ENCODE peak calls at places on chromosomes 11 and 22, in seven cellular contexts. R, Q, K, B, C, E and S are unnamed samples.

GRCh38 chr22:19990609-19991394 is 25.8 kb downstream of the ARVCF start:
- DNase-seq in R (no peak), Q (no peak), K (no peak), B (no peak), C (no peak), E (peak), S (no peak)

GRCh38 chr11:116678887-116679286 is 93.9 kb downstream of the BUD13 start:
- DNase-seq in R (no peak), Q (no peak), K (no peak), B (no peak), C (no peak), E (no peak), S (no peak)

GRCh38 chr11:134554861-134555260 is 142.8 kb upstream of the B3GAT1 start:
- DNase-seq in R (no peak), Q (no peak), K (no peak), B (no peak), C (peak), E (no peak), S (no peak)

GRCh38 chr22:21632237-21632895 is at the start of gene CCDC116:
- DNase-seq in R (peak), Q (peak), K (no peak), B (no peak), C (no peak), E (peak), S (peak)

GRCh38 chr22:46062232-46062615 is 85.3 kb upstream of the WNT7B start:
- DNase-seq in R (no peak), Q (no peak), K (no peak), B (no peak), C (peak), E (no peak), S (no peak)

GRCh38 chr11:35488117-35488516 is 37.3 kb downstream of the PAMR1 start:
- DNase-seq in R (no peak), Q (no peak), K (no peak), B (no peak), C (no peak), E (no peak), S (no peak)

GRCh38 chr22:24430431-24431308 is 3.3 kb downstream of the ADORA2A start:
- DNase-seq in R (no peak), Q (no peak), K (peak), B (no peak), C (no peak), E (no peak), S (no peak)

GRCh38 chr22:41929158-41929896 is 2.7 kb upstream of the TNFRSF13C start:
- DNase-seq in R (peak), Q (no peak), K (no peak), B (no peak), C (no peak), E (no peak), S (no peak)

GRCh38 chr11:74255741-74256369 is 55.6 kb downstream of the P4HA3 start:
- DNase-seq in R (peak), Q (peak), K (peak), B (peak), C (peak), E (no peak), S (peak)

GRCh38 chr11:23021287-23021863 is 161.1 kb upstream of the CCDC179 start:
- DNase-seq in R (no peak), Q (peak), K (no peak), B (no peak), C (no peak), E (no peak), S (peak)

GRCh38 chr22:46830001-46830715 is 67.7 kb downstream of the TBC1D22A start:
- DNase-seq in R (no peak), Q (no peak), K (peak), B (no peak), C (no peak), E (peak), S (peak)

GRCh38 chr22:32729368-32729767 is 72.1 kb upstream of the TIMP3 start:
- DNase-seq in R (no peak), Q (no peak), K (no peak), B (no peak), C (no peak), E (no peak), S (no peak)

GRCh38 chr11:12482839-12483238 is 105.5 kb downstream of the PARVA start:
- DNase-seq in R (peak), Q (no peak), K (no peak), B (no peak), C (no peak), E (no peak), S (no peak)

GRCh38 chr11:10366568-10367331 is 61.9 kb downstream of the ADM start:
- DNase-seq in R (peak), Q (peak), K (peak), B (peak), C (peak), E (peak), S (peak)

GRCh38 chr22:28711820-28712777 is 29.5 kb downstream of the CHEK2 start:
- DNase-seq in R (no peak), Q (no peak), K (no peak), B (no peak), C (no peak), E (no peak), S (no peak)

GRCh38 chr11:126646701-126647209 is 291.3 kb downstream of the ST3GAL4 start:
- DNase-seq in R (no peak), Q (no peak), K (no peak), B (no peak), C (no peak), E (no peak), S (no peak)

GRCh38 chr11:18027475-18027874 is 14.6 kb upstream of the SERGEF start:
- DNase-seq in R (no peak), Q (no peak), K (no peak), B (no peak), C (no peak), E (no peak), S (no peak)

GRCh38 chr11:61974766-61975631 is 7.6 kb upstream of the FTH1 start:
- DNase-seq in R (peak), Q (no peak), K (no peak), B (no peak), C (no peak), E (no peak), S (peak)

GRCh38 chr11:66881436-66881835 is 24.6 kb downstream of the LRFN4 start:
- DNase-seq in R (no peak), Q (no peak), K (no peak), B (no peak), C (no peak), E (peak), S (no peak)

GRCh38 chr22:46443850-46444389 is 93.5 kb downstream of the CELSR1 start:
- DNase-seq in R (peak), Q (peak), K (no peak), B (no peak), C (no peak), E (no peak), S (peak)

GRCh38 chr11:108958446-108959123 is 293.7 kb downstream of the DDX10 start:
- DNase-seq in R (no peak), Q (no peak), K (no peak), B (no peak), C (no peak), E (no peak), S (no peak)

GRCh38 chr22:36384766-36385400 is 2.9 kb downstream of the MYH9 start:
- DNase-seq in R (no peak), Q (peak), K (peak), B (no peak), C (no peak), E (no peak), S (no peak)

GRCh38 chr11:24437123-24437522 is 59.7 kb upstream of the LUZP2 start:
- DNase-seq in R (no peak), Q (no peak), K (no peak), B (no peak), C (no peak), E (no peak), S (no peak)

GRCh38 chr22:31082606-31083376 is 1.7 kb downstream of the SMTN start:
- DNase-seq in R (no peak), Q (peak), K (peak), B (no peak), C (peak), E (peak), S (peak)